ENCODE peak calls at places on chromosomes 2 and 18, in four cellular contexts. One of them, this sample, is unnamed.

GRCh38 chr18:36128907-36129299 is 237 bp downstream of the SLC39A6 start:
- DNase-seq in epithelial cell of esophagus: no peak
- DNase-seq in astrocyte of the spinal cord: no peak
- DNase-seq in OCI-LY7: no peak
- DNase-seq in this sample: no peak

GRCh38 chr2:210302326-210302725 is 12.6 kb downstream of the MYL1 start:
- DNase-seq in epithelial cell of esophagus: no peak
- DNase-seq in astrocyte of the spinal cord: peak; percentile 79
- DNase-seq in OCI-LY7: no peak
- DNase-seq in this sample: no peak

GRCh38 chr2:190340369-190340768 is 3.0 kb upstream of the INPP1 start:
- DNase-seq in epithelial cell of esophagus: peak; percentile 54
- DNase-seq in astrocyte of the spinal cord: no peak
- DNase-seq in OCI-LY7: no peak
- DNase-seq in this sample: no peak

GRCh38 chr18:8424917-8425725 is 184.1 kb upstream of the RAB12 start:
- DNase-seq in epithelial cell of esophagus: peak; percentile 94
- DNase-seq in astrocyte of the spinal cord: peak; percentile 69
- DNase-seq in OCI-LY7: no peak
- DNase-seq in this sample: peak; percentile 34

GRCh38 chr18:34707670-34708069 is 2.4 kb upstream of the DTNA start:
- DNase-seq in epithelial cell of esophagus: peak; percentile 92
- DNase-seq in astrocyte of the spinal cord: peak; percentile 93
- DNase-seq in OCI-LY7: no peak
- DNase-seq in this sample: peak; percentile 94

GRCh38 chr2:287471-287885 is 413 bp downstream of the ALKAL2 start:
- DNase-seq in epithelial cell of esophagus: peak; percentile 33
- DNase-seq in astrocyte of the spinal cord: peak; percentile 23
- DNase-seq in OCI-LY7: no peak
- DNase-seq in this sample: peak; percentile 37

GRCh38 chr2:121570036-121570664 is 39.5 kb downstream of the RNU4ATAC start:
- DNase-seq in epithelial cell of esophagus: no peak
- DNase-seq in astrocyte of the spinal cord: no peak
- DNase-seq in OCI-LY7: no peak
- DNase-seq in this sample: no peak

GRCh38 chr2:106982350-106982749 is 96.4 kb upstream of the ST6GAL2 start:
- DNase-seq in epithelial cell of esophagus: no peak
- DNase-seq in astrocyte of the spinal cord: peak; percentile 43
- DNase-seq in OCI-LY7: no peak
- DNase-seq in this sample: peak; percentile 25

GRCh38 chr2:173550143-173550542 is 195.5 kb downstream of the CDCA7 start:
- DNase-seq in epithelial cell of esophagus: peak; percentile 49
- DNase-seq in astrocyte of the spinal cord: peak; percentile 60
- DNase-seq in OCI-LY7: no peak
- DNase-seq in this sample: peak; percentile 80

GRCh38 chr2:149652925-149653324 is 65.3 kb upstream of the MMADHC start:
- DNase-seq in epithelial cell of esophagus: no peak
- DNase-seq in astrocyte of the spinal cord: no peak
- DNase-seq in OCI-LY7: no peak
- DNase-seq in this sample: no peak

GRCh38 chr18:160831-161570 is 2.6 kb downstream of the USP14 start:
- DNase-seq in epithelial cell of esophagus: no peak
- DNase-seq in astrocyte of the spinal cord: no peak
- DNase-seq in OCI-LY7: no peak
- DNase-seq in this sample: no peak
- H3K4me3 ChIP-seq in epithelial cell of esophagus: no peak overlapping the region
- H3K4me3 ChIP-seq in astrocyte of the spinal cord: no peak overlapping the region
- H3K4me3 ChIP-seq in OCI-LY7: peak overlapping the region; percentile 94
- H3K4me3 ChIP-seq in this sample: no peak overlapping the region

GRCh38 chr2:117379928-117380327 is 434.6 kb upstream of the DDX18 start:
- DNase-seq in epithelial cell of esophagus: no peak
- DNase-seq in astrocyte of the spinal cord: no peak
- DNase-seq in OCI-LY7: no peak
- DNase-seq in this sample: no peak
- TF ChIP-seq CTCF in epithelial cell of esophagus: no peak
- TF ChIP-seq CTCF in astrocyte of the spinal cord: no peak
- TF ChIP-seq CTCF in OCI-LY7: no peak
- TF ChIP-seq CTCF in this sample: no peak

GRCh38 chr2:39220136-39220535 is 23.6 kb downstream of the CDKL4 start:
- DNase-seq in epithelial cell of esophagus: no peak
- DNase-seq in astrocyte of the spinal cord: no peak
- DNase-seq in OCI-LY7: no peak
- DNase-seq in this sample: no peak

GRCh38 chr2:39218401-39218800 is 25.4 kb downstream of the CDKL4 start:
- DNase-seq in epithelial cell of esophagus: no peak
- DNase-seq in astrocyte of the spinal cord: no peak
- DNase-seq in OCI-LY7: no peak
- DNase-seq in this sample: no peak

GRCh38 chr2:39217192-39217550 is 26.6 kb downstream of the CDKL4 start:
- DNase-seq in epithelial cell of esophagus: no peak
- DNase-seq in astrocyte of the spinal cord: no peak
- DNase-seq in OCI-LY7: no peak
- DNase-seq in this sample: no peak

GRCh38 chr2:39215545-39215944 is 28.2 kb downstream of the CDKL4 start:
- DNase-seq in epithelial cell of esophagus: no peak
- DNase-seq in astrocyte of the spinal cord: no peak
- DNase-seq in OCI-LY7: no peak
- DNase-seq in this sample: no peak

DNA sequence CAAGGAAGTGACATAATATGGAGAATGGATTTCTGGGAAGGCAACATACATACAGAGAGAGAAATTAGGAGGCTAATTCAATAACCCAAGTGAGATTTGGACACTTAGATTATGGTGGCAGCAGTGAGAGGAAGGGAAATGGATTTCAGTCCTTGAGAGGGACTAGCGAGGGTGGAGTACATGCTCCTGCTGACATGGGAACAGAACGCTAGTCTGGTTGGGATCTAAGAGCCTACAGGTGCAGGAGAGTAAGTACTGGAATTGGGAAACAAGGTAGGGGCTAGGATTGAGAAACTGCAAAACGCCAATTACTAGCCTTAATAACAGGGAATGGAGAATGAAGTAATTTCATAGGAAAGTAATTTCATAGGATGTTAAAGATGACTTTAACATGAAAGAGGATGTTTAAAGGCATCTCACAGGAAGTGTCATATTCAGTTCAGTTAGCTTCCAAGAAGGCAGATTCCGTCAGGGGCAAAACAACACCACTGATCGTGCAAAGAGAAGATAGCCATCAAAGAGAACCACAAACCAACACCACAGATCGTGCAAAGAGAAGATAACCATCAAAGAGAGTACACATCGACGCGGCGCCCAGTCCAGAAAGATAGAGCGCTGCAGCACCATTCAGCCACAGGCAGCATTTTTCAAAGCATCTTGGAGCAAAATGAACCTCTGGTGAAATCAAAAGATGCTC is 27.1 kb downstream of the CDKL4 start:
- DNase-seq in epithelial cell of esophagus: no peak
- DNase-seq in astrocyte of the spinal cord: no peak
- DNase-seq in OCI-LY7: no peak
- DNase-seq in this sample: no peak
- H3K4me3 ChIP-seq in epithelial cell of esophagus: no peak overlapping the region
- H3K4me3 ChIP-seq in astrocyte of the spinal cord: no peak overlapping the region
- H3K4me3 ChIP-seq in OCI-LY7: no peak overlapping the region
- H3K4me3 ChIP-seq in this sample: no peak overlapping the region

GRCh38 chr2:151192681-151193080 is 69.0 kb downstream of the RBM43 start:
- DNase-seq in epithelial cell of esophagus: no peak
- DNase-seq in astrocyte of the spinal cord: no peak
- DNase-seq in OCI-LY7: no peak
- DNase-seq in this sample: no peak

GRCh38 chr2:151197184-151198070 is 64.2 kb downstream of the RBM43 start:
- DNase-seq in epithelial cell of esophagus: no peak
- DNase-seq in astrocyte of the spinal cord: no peak
- DNase-seq in OCI-LY7: no peak
- DNase-seq in this sample: no peak

GRCh38 chr2:151189125-151189524 is 72.5 kb downstream of the RBM43 start:
- DNase-seq in epithelial cell of esophagus: no peak
- DNase-seq in astrocyte of the spinal cord: no peak
- DNase-seq in OCI-LY7: peak; percentile 1
- DNase-seq in this sample: no peak

GRCh38 chr2:151198646-151199045 is 63.0 kb downstream of the RBM43 start:
- DNase-seq in epithelial cell of esophagus: peak; percentile 9
- DNase-seq in astrocyte of the spinal cord: no peak
- DNase-seq in OCI-LY7: no peak
- DNase-seq in this sample: no peak

DNA sequence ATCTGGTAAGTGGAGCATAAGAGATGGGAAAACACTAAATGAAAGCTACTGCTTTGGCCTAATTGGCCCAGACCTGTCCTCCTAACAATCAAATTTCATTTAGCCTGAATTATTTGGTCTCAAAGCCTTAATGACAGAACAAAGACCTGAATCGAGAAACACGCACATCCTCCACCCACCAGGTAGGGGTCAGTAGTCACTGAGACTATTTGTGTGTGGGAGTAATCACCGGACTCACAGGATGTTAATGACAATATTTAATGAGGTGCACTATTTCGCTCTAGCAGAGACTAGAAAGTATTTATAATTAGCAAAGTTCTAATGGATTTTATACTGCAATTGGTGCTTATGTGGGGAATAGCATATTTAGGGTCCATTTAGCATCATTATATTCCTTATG is 68.1 kb downstream of the RBM43 start:
- DNase-seq in epithelial cell of esophagus: no peak
- DNase-seq in astrocyte of the spinal cord: no peak
- DNase-seq in OCI-LY7: no peak
- DNase-seq in this sample: no peak
- TF ChIP-seq CTCF in epithelial cell of esophagus: no peak
- TF ChIP-seq CTCF in astrocyte of the spinal cord: no peak
- TF ChIP-seq CTCF in OCI-LY7: no peak
- TF ChIP-seq CTCF in this sample: no peak

GRCh38 chr18:52343731-52344340 is 3.8 kb downstream of the DCC start:
- DNase-seq in epithelial cell of esophagus: no peak
- DNase-seq in astrocyte of the spinal cord: no peak
- DNase-seq in OCI-LY7: no peak
- DNase-seq in this sample: no peak

GRCh38 chr18:52343138-52343537 is 3.1 kb downstream of the DCC start:
- DNase-seq in epithelial cell of esophagus: no peak
- DNase-seq in astrocyte of the spinal cord: peak; percentile 32
- DNase-seq in OCI-LY7: no peak
- DNase-seq in this sample: no peak

GRCh38 chr18:52341617-52342381 is 1.8 kb downstream of the DCC start:
- DNase-seq in epithelial cell of esophagus: peak; percentile 9
- DNase-seq in astrocyte of the spinal cord: peak; percentile 41
- DNase-seq in OCI-LY7: no peak
- DNase-seq in this sample: no peak

GRCh38 chr18:52339891-52340371 is at the start of gene DCC:
- DNase-seq in epithelial cell of esophagus: peak; percentile 50
- DNase-seq in astrocyte of the spinal cord: peak; percentile 62
- DNase-seq in OCI-LY7: no peak
- DNase-seq in this sample: no peak

GRCh38 chr18:52340466-52341378 is 725 bp downstream of the DCC start:
- DNase-seq in epithelial cell of esophagus: no peak
- DNase-seq in astrocyte of the spinal cord: peak; percentile 23
- DNase-seq in OCI-LY7: no peak
- DNase-seq in this sample: no peak
- H3K4me3 ChIP-seq in epithelial cell of esophagus: no peak overlapping the region
- H3K4me3 ChIP-seq in astrocyte of the spinal cord: peak overlapping the region; percentile 45
- H3K4me3 ChIP-seq in OCI-LY7: no peak overlapping the region
- H3K4me3 ChIP-seq in this sample: no peak overlapping the region

GRCh38 chr2:200677721-200678532 is 92.1 kb downstream of the AOX1 start:
- DNase-seq in epithelial cell of esophagus: no peak
- DNase-seq in astrocyte of the spinal cord: peak; percentile 83
- DNase-seq in OCI-LY7: no peak
- DNase-seq in this sample: peak; percentile 47
- TF ChIP-seq CTCF in epithelial cell of esophagus: no peak
- TF ChIP-seq CTCF in astrocyte of the spinal cord: no peak
- TF ChIP-seq CTCF in OCI-LY7: no peak
- TF ChIP-seq CTCF in this sample: peak; percentile 5

This sample was measured in fibroblast of villous mesenchyme.